ENCODE peak calls at places on chromosome 10, in five cellular contexts. N is pancreas; W is ovary; B is CD8-positive, alpha-beta memory T cell; I is transverse colon. S is an unnamed sample.

GRCh38 chr10:75809003-75809402 is 377.6 kb downstream of the LRMDA start:
- DNase-seq in N (no peak), W (no peak), B (no peak), I (no peak), S (no peak)

GRCh38 chr10:33216661-33217427 is 117.6 kb downstream of the NRP1 start:
- DNase-seq in N (no peak), W (no peak), B (no peak), I (no peak), S (no peak)

GRCh38 chr10:13743101-13743693 is 156.4 kb downstream of the PRPF18 start:
- DNase-seq in N (no peak), W (no peak), B (no peak), I (no peak), S (no peak)

GRCh38 chr10:121702351-121703320 is 104.4 kb upstream of the FGFR2 start:
- DNase-seq in N (no peak), W (no peak), B (no peak), I (no peak), S (no peak)

GRCh38 chr10:63539994-63540393 is 18.8 kb downstream of the REEP3 start:
- DNase-seq in N (no peak), W (no peak), B (no peak), I (no peak), S (no peak)

GRCh38 chr10:32139223-32140073 is 83.2 kb upstream of the KIF5B start:
- DNase-seq in N (peak; percentile 46), W (peak; percentile 62), B (no peak), I (peak; percentile 86), S (peak; percentile 31)

GRCh38 chr10:118971187-118971586 is 58.3 kb upstream of the NANOS1 start:
- DNase-seq in N (no peak), W (no peak), B (no peak), I (no peak), S (no peak)

GRCh38 chr10:45420453-45421192 is 46.6 kb downstream of the ALOX5 start:
- DNase-seq in N (peak; percentile 95), W (peak; percentile 89), B (peak; percentile 26), I (peak; percentile 87), S (peak; percentile 13)

GRCh38 chr10:77334501-77334900 is 303.1 kb downstream of the KCNMA1 start:
- DNase-seq in N (no peak), W (no peak), B (no peak), I (no peak), S (no peak)

GRCh38 chr10:43120948-43121290 is 17.3 kb upstream of the CSGALNACT2 start:
- DNase-seq in N (no peak), W (peak; percentile 21), B (no peak), I (peak; percentile 26), S (no peak)

GRCh38 chr10:7813481-7813880 is 4.8 kb upstream of the TAF3 start:
- DNase-seq in N (no peak), W (no peak), B (no peak), I (no peak), S (no peak)

GRCh38 chr10:1035201-1035600 is 9.5 kb upstream of the IDI2 start:
- DNase-seq in N (no peak), W (no peak), B (no peak), I (no peak), S (no peak)
- H3K27ac ChIP-seq in N (no peak overlapping the region), W (no peak overlapping the region), B (no peak overlapping the region), I (no peak overlapping the region), S (no peak overlapping the region)

DNA sequence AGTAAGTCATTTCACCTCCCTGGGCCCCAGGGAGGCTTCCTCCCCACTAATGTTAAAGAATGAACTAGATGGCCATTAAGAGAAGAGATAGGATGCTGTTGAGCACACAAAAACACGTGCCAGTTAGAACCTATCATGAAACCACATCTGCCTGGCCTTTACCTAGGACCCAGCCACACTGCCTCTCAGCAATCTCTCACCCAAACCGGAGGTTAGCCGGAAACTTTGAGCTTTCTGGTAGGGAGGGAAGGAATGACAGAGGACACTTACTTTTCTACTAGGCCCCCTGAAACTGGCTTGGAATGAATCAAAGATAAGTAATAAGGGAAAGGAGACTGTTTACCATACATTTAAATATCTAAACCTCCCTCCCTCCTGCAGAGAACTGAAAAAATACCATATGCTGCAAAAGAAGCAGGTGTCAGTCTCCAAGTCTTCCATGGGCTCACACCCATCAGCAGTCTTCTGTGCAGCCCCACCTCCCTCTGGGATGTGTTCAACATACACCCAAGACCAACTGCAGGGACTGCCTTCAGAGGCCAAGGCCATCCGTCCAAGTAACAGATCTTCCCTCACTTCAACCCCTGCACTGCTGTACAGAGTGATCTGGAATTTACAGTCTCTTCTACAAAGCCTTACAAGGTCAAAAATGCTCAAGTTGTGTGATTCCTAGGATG is 42.6 kb downstream of the SORBS1 start:
- DNase-seq in N (no peak), W (peak; percentile 40), B (no peak), I (no peak), S (no peak)
- H3K27ac ChIP-seq in N (peak overlapping the region; percentile 43), W (peak overlapping the region; percentile 10), B (no peak overlapping the region), I (peak overlapping the region; percentile 90), S (peak overlapping the region; percentile 59)

GRCh38 chr10:131243076-131243475 is 68.4 kb downstream of the TCERG1L start:
- DNase-seq in N (no peak), W (no peak), B (no peak), I (no peak), S (no peak)
- H3K27ac ChIP-seq in N (no peak overlapping the region), W (no peak overlapping the region), B (no peak overlapping the region), I (no peak overlapping the region), S (no peak overlapping the region)

GRCh38 chr10:112208292-112208691 is 24.7 kb upstream of the GPAM start:
- DNase-seq in N (no peak), W (no peak), B (no peak), I (no peak), S (no peak)

GRCh38 chr10:112213098-112213823 is 29.7 kb upstream of the GPAM start:
- DNase-seq in N (no peak), W (no peak), B (no peak), I (no peak), S (no peak)

GRCh38 chr10:112208981-112209380 is 25.4 kb upstream of the GPAM start:
- DNase-seq in N (no peak), W (no peak), B (no peak), I (no peak), S (no peak)

GRCh38 chr10:112209534-112210200 is 26.1 kb upstream of the GPAM start:
- DNase-seq in N (no peak), W (no peak), B (no peak), I (no peak), S (no peak)

GRCh38 chr10:112210672-112211071 is 27.1 kb upstream of the GPAM start:
- DNase-seq in N (no peak), W (no peak), B (no peak), I (no peak), S (no peak)
- H3K27ac ChIP-seq in N (no peak overlapping the region), W (no peak overlapping the region), B (no peak overlapping the region), I (no peak overlapping the region), S (no peak overlapping the region)

GRCh38 chr10:70657036-70657435 is 15.3 kb upstream of the ADAMTS14 start:
- DNase-seq in N (no peak), W (no peak), B (no peak), I (no peak), S (no peak)

GRCh38 chr10:70658582-70659136 is 13.6 kb upstream of the ADAMTS14 start:
- DNase-seq in N (no peak), W (no peak), B (no peak), I (no peak), S (no peak)

GRCh38 chr10:70656489-70656888 is 15.8 kb upstream of the ADAMTS14 start:
- DNase-seq in N (no peak), W (no peak), B (no peak), I (no peak), S (no peak)

GRCh38 chr10:70652761-70653657 is 19.3 kb upstream of the ADAMTS14 start:
- DNase-seq in N (no peak), W (no peak), B (no peak), I (no peak), S (no peak)

GRCh38 chr10:70655316-70655715 is 17.0 kb upstream of the ADAMTS14 start:
- DNase-seq in N (no peak), W (no peak), B (no peak), I (no peak), S (no peak)
- H3K27ac ChIP-seq in N (no peak overlapping the region), W (no peak overlapping the region), B (no peak overlapping the region), I (no peak overlapping the region), S (no peak overlapping the region)

GRCh38 chr10:6023661-6024333 is 38.4 kb downstream of the IL2RA start:
- DNase-seq in N (no peak), W (no peak), B (no peak), I (no peak), S (no peak)
- H3K27ac ChIP-seq in N (no peak overlapping the region), W (no peak overlapping the region), B (no peak overlapping the region), I (no peak overlapping the region), S (peak overlapping the region; percentile 77)

GRCh38 chr10:111707066-111707465 is 476.5 kb downstream of the GPAM start:
- DNase-seq in N (no peak), W (no peak), B (no peak), I (no peak), S (no peak)
- H3K27ac ChIP-seq in N (no peak overlapping the region), W (no peak overlapping the region), B (no peak overlapping the region), I (no peak overlapping the region), S (no peak overlapping the region)

S was measured in esophagus squamous epithelium.